ENCODE peak calls at places on chromosome 1, in ten cellular contexts. H is lower lobe of right lung; Y is CD8-positive, alpha-beta memory T cell; N is left ventricle myocardium superior; G is Calu3; T is GM23248; I is nephron progenitor cell; X is uterus; C is SW480; W is SK-MEL-5. B is an unnamed sample.

GRCh38 chr1:195328681-195329080 is 1279.6 kb downstream of the KCNT2 start:
- DNase-seq in X (no peak), N (no peak), G (no peak), I (no peak), W (no peak), T (peak), H (no peak), Y (no peak), C (no peak), B (no peak)

GRCh38 chr1:183473286-183473536 is 912 bp downstream of the SMG7 start:
- DNase-seq in Y (no peak), G (no peak), H (no peak), C (no peak), N (no peak), X (no peak), T (no peak), I (no peak), W (no peak), B (no peak)

GRCh38 chr1:160091666-160092223 is 6.7 kb downstream of the IGSF8 start:
- DNase-seq in G (no peak), I (no peak), H (no peak), C (no peak), X (no peak), T (no peak), Y (no peak), N (no peak), W (no peak), B (no peak)

GRCh38 chr1:172325562-172325961 is 94.9 kb upstream of the C1orf105 start:
- DNase-seq in T (peak), H (no peak), X (no peak), C (peak), N (no peak), G (peak), W (no peak), Y (no peak), I (no peak), B (no peak)

GRCh38 chr1:111884772-111885443 is 104.6 kb downstream of the KCND3 start:
- DNase-seq in G (no peak), X (no peak), W (peak), N (peak), Y (no peak), C (no peak), T (no peak), H (no peak), I (no peak), B (no peak)

GRCh38 chr1:241603626-241604337 is 36.4 kb downstream of the CHML start:
- DNase-seq in I (no peak), H (no peak), Y (no peak), W (no peak), T (peak), N (no peak), X (no peak), C (no peak), G (no peak), B (no peak)

GRCh38 chr1:56019472-56019871 is 559.9 kb downstream of the PLPP3 start:
- DNase-seq in H (no peak), Y (no peak), C (no peak), W (no peak), N (no peak), T (no peak), I (no peak), X (no peak), G (no peak), B (no peak)

GRCh38 chr1:230441630-230442029 is 15.5 kb upstream of the PGBD5 start:
- DNase-seq in W (peak), N (no peak), Y (no peak), I (no peak), T (no peak), C (no peak), H (no peak), X (no peak), G (no peak), B (no peak)

GRCh38 chr1:39301606-39302005 is 97.1 kb downstream of the MACF1 start:
- DNase-seq in N (no peak), T (no peak), X (no peak), C (no peak), Y (no peak), I (no peak), G (no peak), H (no peak), W (no peak), B (no peak)

GRCh38 chr1:226063362-226064167 is 1.0 kb downstream of the H3-3A start:
- DNase-seq in G (peak), C (peak), T (peak), I (peak), H (peak), N (peak), W (peak), Y (peak), X (peak), B (no peak)

GRCh38 chr1:112337028-112337531 is 58.9 kb upstream of the CTTNBP2NL start:
- DNase-seq in G (peak), T (peak), N (peak), I (peak), H (peak), X (peak), W (peak), C (peak), Y (no peak), B (peak)

GRCh38 chr1:111747282-111747734 is 8.1 kb upstream of the INKA2 start:
- DNase-seq in T (peak), Y (peak), N (no peak), C (peak), G (peak), W (peak), I (peak), H (no peak), X (no peak), B (peak)

GRCh38 chr1:109547412-109548320 is 749 bp upstream of the GNAI3 start:
- DNase-seq in W (no peak), N (no peak), G (no peak), I (peak), H (no peak), X (no peak), C (no peak), T (peak), Y (no peak), B (no peak)

GRCh38 chr1:206463137-206463536 is 7.1 kb upstream of the IKBKE start:
- DNase-seq in C (no peak), I (no peak), G (no peak), X (no peak), H (no peak), Y (no peak), W (no peak), T (no peak), N (no peak), B (no peak)

GRCh38 chr1:155003227-155003765 is 694 bp downstream of the ZBTB7B start:
- DNase-seq in T (peak), W (no peak), G (no peak), N (peak), C (peak), H (no peak), Y (no peak), X (peak), I (peak), B (peak)

GRCh38 chr1:167871331-167871730 is 42.6 kb downstream of the ADCY10 start:
- DNase-seq in W (no peak), H (no peak), N (no peak), X (no peak), G (no peak), T (peak), Y (no peak), C (no peak), I (no peak), B (no peak)

GRCh38 chr1:47722909-47723580 is 274.1 kb downstream of the TRABD2B start:
- DNase-seq in I (no peak), N (no peak), C (no peak), W (no peak), T (no peak), X (no peak), G (peak), H (no peak), Y (no peak), B (no peak)

GRCh38 chr1:155158991-155159390 is 14.1 kb downstream of the KRTCAP2 start:
- DNase-seq in N (no peak), X (no peak), T (no peak), Y (no peak), G (no peak), H (no peak), C (no peak), W (no peak), I (no peak), B (no peak)

GRCh38 chr1:236336084-236336483 is 54.3 kb upstream of the ERO1B start:
- DNase-seq in N (no peak), C (no peak), T (no peak), H (no peak), G (no peak), I (no peak), X (no peak), W (no peak), Y (no peak), B (no peak)

GRCh38 chr1:226223786-226224244 is 351 bp downstream of the MIXL1 start:
- DNase-seq in X (no peak), N (peak), C (peak), T (peak), G (peak), H (no peak), W (no peak), I (peak), Y (peak), B (no peak)

GRCh38 chr1:44640178-44640865 is 34.0 kb downstream of the TMEM53 start:
- DNase-seq in G (no peak), I (no peak), H (no peak), X (no peak), C (no peak), Y (no peak), W (no peak), N (peak), T (no peak), B (peak)

GRCh38 chr1:11967028-11967547 is 13.2 kb upstream of the MFN2 start:
- DNase-seq in I (no peak), G (peak), N (no peak), C (peak), T (peak), Y (no peak), W (peak), H (no peak), X (peak), B (peak)

GRCh38 chr1:106380772-106381171 is 675.7 kb upstream of the PRMT6 start:
- DNase-seq in C (no peak), T (no peak), Y (no peak), N (no peak), X (no peak), G (no peak), I (no peak), H (no peak), W (no peak), B (no peak)

GRCh38 chr1:23370744-23371710 is 1.4 kb upstream of the ZNF436 start:
- DNase-seq in N (no peak), Y (no peak), H (no peak), G (no peak), W (no peak), C (no peak), I (peak), T (peak), X (no peak), B (peak)